ENCODE peak calls at places on chromosomes 4 and X, in six cellular contexts. F, S, T, O, J and D are unnamed samples.

GRCh38 chrX:56745019-56745418 is 16.0 kb downstream of the NBDY start:
- DNase-seq in J (no peak), F (no peak), T (no peak), S (no peak), O (no peak), D (no peak)

GRCh38 chrX:135330709-135331108 is 21.4 kb downstream of the ETDC start:
- DNase-seq in J (no peak), T (no peak), F (no peak), S (no peak), O (no peak), D (no peak)

GRCh38 chr4:176376032-176376614 is 56.4 kb downstream of the SPCS3 start:
- DNase-seq in J (peak), T (peak), F (no peak), S (no peak), O (peak), D (no peak)

GRCh38 chr4:7041851-7042696 is 1.1 kb upstream of the TADA2B start:
- DNase-seq in F (no peak), S (no peak), O (no peak), T (peak), J (no peak), D (peak)

GRCh38 chrX:149248073-149248625 is 257.0 kb downstream of the IDS start:
- DNase-seq in S (no peak), T (no peak), O (no peak), J (no peak), F (no peak), D (no peak)

GRCh38 chr4:80069108-80069836 is 3.8 kb downstream of the ANTXR2 start:
- DNase-seq in T (no peak), S (no peak), O (no peak), J (no peak), F (no peak), D (no peak)

GRCh38 chr4:136412708-136413107 is 1119.6 kb downstream of the PCDH18 start:
- DNase-seq in S (no peak), O (no peak), F (no peak), T (peak), J (no peak), D (no peak)

GRCh38 chr4:83866821-83867220 is 330.9 kb downstream of the GPAT3 start:
- DNase-seq in O (no peak), T (no peak), J (no peak), F (no peak), S (no peak), D (no peak)

GRCh38 chr4:83486457-83487129 is 1.7 kb upstream of the ABRAXAS1 start:
- DNase-seq in T (no peak), S (no peak), O (no peak), J (no peak), F (no peak), D (no peak)

GRCh38 chr4:109979932-109980717 is 67.4 kb downstream of the EGF start:
- DNase-seq in T (peak), O (no peak), S (no peak), J (no peak), F (no peak), D (no peak)

GRCh38 chr4:173547889-173548288 is 17.9 kb upstream of the HAND2 start:
- DNase-seq in T (no peak), O (no peak), S (no peak), F (no peak), J (no peak), D (no peak)

GRCh38 chr4:1872918-1873269 is 1.7 kb downstream of the NSD2 start:
- DNase-seq in S (no peak), T (no peak), O (no peak), F (no peak), J (peak), D (no peak)

GRCh38 chr4:99968330-99968729 is 18.3 kb upstream of the H2AZ1 start:
- DNase-seq in T (peak), S (no peak), F (no peak), O (no peak), J (no peak), D (no peak)

GRCh38 chr4:623914-624626 is 1.3 kb upstream of the PDE6B start:
- DNase-seq in O (no peak), T (no peak), J (no peak), F (no peak), S (no peak), D (no peak)

GRCh38 chrX:45344597-45344996 is 143.9 kb upstream of the DIPK2B start:
- DNase-seq in O (no peak), S (no peak), J (no peak), T (no peak), F (no peak), D (no peak)

GRCh38 chr4:163384926-163385325 is 41.2 kb downstream of the NPY5R start:
- DNase-seq in F (no peak), O (no peak), S (no peak), T (no peak), J (no peak), D (no peak)

GRCh38 chr4:162461952-162462351 is 298.2 kb upstream of the FSTL5 start:
- DNase-seq in F (no peak), O (no peak), S (no peak), T (no peak), J (no peak), D (no peak)

GRCh38 chrX:7378406-7378805 is 230.5 kb upstream of the PUDP start:
- DNase-seq in F (no peak), J (no peak), S (no peak), T (no peak), O (no peak), D (no peak)

GRCh38 chrX:10011261-10011931 is 44.2 kb downstream of the CLDN34 start:
- DNase-seq in T (no peak), O (no peak), F (no peak), J (no peak), S (no peak), D (no peak)

GRCh38 chrX:147838465-147839131 is 73.1 kb upstream of the FMR1 start:
- DNase-seq in T (peak), J (peak), S (no peak), F (no peak), O (no peak), D (no peak)

GRCh38 chrX:36908801-36909403 is 99.3 kb upstream of the FAM47C start:
- DNase-seq in S (no peak), J (peak), F (no peak), T (peak), O (peak), D (no peak)
- TF ChIP-seq CTCF in S (no peak), J (peak), F (no peak), T (peak), O (peak), D (peak)

GRCh38 chr4:122679946-122680345 is 52.6 kb upstream of the BBS12 start:
- DNase-seq in S (no peak), F (no peak), T (no peak), J (no peak), O (no peak), D (no peak)
- TF ChIP-seq CTCF in S (no peak), F (no peak), T (no peak), J (no peak), O (no peak), D (no peak)

DNA sequence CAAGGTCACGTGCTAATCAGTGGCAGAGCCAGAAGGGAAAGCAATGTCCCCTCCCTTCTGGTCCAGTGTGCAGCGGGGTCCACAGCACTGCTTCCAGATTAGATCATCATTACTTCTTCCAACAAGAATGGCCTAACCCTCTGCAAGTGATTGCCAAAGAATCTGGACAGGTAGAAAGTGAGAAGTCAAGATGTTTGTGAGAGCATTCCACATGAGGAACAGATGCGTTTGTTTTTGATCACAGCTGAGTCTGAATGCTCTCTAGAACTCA is 147.7 kb downstream of the SHROOM3 start:
- DNase-seq in O (no peak), J (no peak), T (no peak), F (no peak), S (no peak), D (no peak)
- TF ChIP-seq CTCF in O (no peak), J (no peak), T (no peak), F (no peak), S (no peak), D (no peak)

GRCh38 chr4:25578431-25578830 is 77.2 kb upstream of the SLC34A2 start:
- DNase-seq in F (no peak), J (no peak), S (no peak), T (no peak), O (no peak), D (no peak)

GRCh38 chr4:25575581-25575980 is 80.1 kb upstream of the SLC34A2 start:
- DNase-seq in T (no peak), S (no peak), J (no peak), O (no peak), F (no peak), D (no peak)

GRCh38 chr4:25585901-25586523 is 69.6 kb upstream of the SLC34A2 start:
- DNase-seq in O (no peak), S (no peak), J (no peak), F (no peak), T (no peak), D (no peak)

GRCh38 chr4:25580633-25581467 is 74.8 kb upstream of the SLC34A2 start:
- DNase-seq in S (no peak), T (no peak), J (no peak), F (no peak), O (no peak), D (no peak)
- TF ChIP-seq CTCF in S (no peak), T (no peak), J (no peak), F (no peak), O (no peak), D (no peak)